ENCODE peak calls at places on chromosomes 11 and 22, in six cellular contexts. U is HepG2, I is K562, Z is HCT116, J is H1, S is GM12878. E is an unnamed sample.
A peak's percentile ranks its signal among the peaks of the same experiment; 100 is the strongest.

GRCh38 chr11:122505304-122506006 is 150.1 kb upstream of the UBASH3B start:
- DNase-seq in U (peak; percentile 42), I (peak; percentile 57), Z (peak; percentile 58), J (peak; percentile 63), S (peak; percentile 7), E (peak; percentile 70)

GRCh38 chr22:44917372-44918165 is 92.2 kb downstream of the PHF21B start:
- DNase-seq in U (no peak), I (no peak), Z (no peak), J (no peak), S (no peak), E (no peak)

GRCh38 chr11:73389902-73390301 is 13.7 kb downstream of the RELT start:
- DNase-seq in U (no peak), I (no peak), Z (no peak), J (no peak), S (no peak), E (no peak)

GRCh38 chr11:118980191-118980881 is 8.8 kb downstream of the FOXR1 start:
- DNase-seq in U (no peak), I (peak; percentile 85), Z (no peak), J (no peak), S (no peak), E (no peak)

GRCh38 chr11:86499723-86500129 is 125.0 kb downstream of the CCDC81 start:
- DNase-seq in U (peak; percentile 73), I (no peak), Z (no peak), J (no peak), S (no peak), E (no peak)

GRCh38 chr11:45209904-45210699 is 63.7 kb downstream of the PRDM11 start:
- DNase-seq in U (no peak), I (no peak), Z (no peak), J (no peak), S (no peak), E (peak; percentile 23)

GRCh38 chr11:21472256-21472655 is 720.6 kb upstream of the ANO5 start:
- DNase-seq in U (no peak), I (no peak), Z (no peak), J (no peak), S (no peak), E (no peak)

GRCh38 chr22:25452116-25452700 is 112.3 kb upstream of the GRK3 start:
- DNase-seq in U (no peak), I (no peak), Z (no peak), J (no peak), S (no peak), E (no peak)

GRCh38 chr11:73784080-73784634 is 3.5 kb upstream of the MRPL48 start:
- DNase-seq in U (peak; percentile 78), I (no peak), Z (peak; percentile 66), J (no peak), S (no peak), E (no peak)

GRCh38 chr11:104260456-104260855 is 96.5 kb upstream of the PDGFD start:
- DNase-seq in U (no peak), I (no peak), Z (no peak), J (no peak), S (no peak), E (no peak)

GRCh38 chr11:46658259-46658658 is 40.9 kb downstream of the ATG13 start:
- DNase-seq in U (no peak), I (no peak), Z (no peak), J (no peak), S (no peak), E (no peak)

GRCh38 chr11:32830413-32830738 is 649 bp downstream of the PRRG4 start:
- DNase-seq in U (peak; percentile 62), I (no peak), Z (no peak), J (no peak), S (no peak), E (no peak)

GRCh38 chr22:41555325-41555724 is 5.5 kb upstream of the CSDC2 start:
- DNase-seq in U (no peak), I (no peak), Z (no peak), J (no peak), S (no peak), E (no peak)

GRCh38 chr11:76609736-76610370 is 60.7 kb downstream of the LRRC32 start:
- DNase-seq in U (no peak), I (no peak), Z (no peak), J (no peak), S (no peak), E (peak; percentile 50)

GRCh38 chr11:34356918-34357645 is 728 bp downstream of the ABTB2 start:
- DNase-seq in U (no peak), I (peak; percentile 16), Z (no peak), J (no peak), S (no peak), E (no peak)

GRCh38 chr22:23533328-23533762 is 46.7 kb downstream of the IGLL1 start:
- DNase-seq in U (peak; percentile 59), I (peak; percentile 66), Z (no peak), J (peak; percentile 53), S (no peak), E (peak; percentile 68)
- TF ChIP-seq ZNF274 in U (no peak), I (no peak), Z (no peak), J (no peak), S (no peak), E (no peak)

DNA sequence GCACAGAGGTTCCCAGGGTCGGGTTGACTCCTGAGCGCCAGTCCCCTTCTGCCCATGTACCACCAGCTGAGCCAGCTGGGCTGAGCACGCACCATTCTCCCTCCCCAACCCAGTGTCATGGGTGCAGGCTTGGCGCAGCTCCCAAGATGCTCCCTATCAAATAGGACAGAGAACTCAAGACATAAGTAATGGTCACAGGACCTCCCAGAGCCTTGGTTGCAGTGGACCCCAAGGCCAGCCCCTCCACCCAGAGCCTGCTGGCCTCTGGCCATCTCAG is 1.8 kb downstream of the IL18BP start:
- DNase-seq in U (no peak), I (no peak), Z (no peak), J (no peak), S (no peak), E (no peak)
- TF ChIP-seq ZNF274 in U (no peak), I (no peak), Z (no peak), J (no peak), S (no peak), E (no peak)

GRCh38 chr11:11536650-11537049 is 85.2 kb downstream of the GALNT18 start:
- DNase-seq in U (no peak), I (no peak), Z (no peak), J (no peak), S (no peak), E (no peak)

GRCh38 chr11:11537372-11537771 is 84.4 kb downstream of the GALNT18 start:
- DNase-seq in U (no peak), I (no peak), Z (no peak), J (no peak), S (no peak), E (no peak)

GRCh38 chr11:11540157-11540556 is 81.6 kb downstream of the GALNT18 start:
- DNase-seq in U (no peak), I (no peak), Z (no peak), J (no peak), S (no peak), E (no peak)

GRCh38 chr11:11537871-11538270 is 83.9 kb downstream of the GALNT18 start:
- DNase-seq in U (no peak), I (no peak), Z (no peak), J (no peak), S (no peak), E (no peak)

DNA sequence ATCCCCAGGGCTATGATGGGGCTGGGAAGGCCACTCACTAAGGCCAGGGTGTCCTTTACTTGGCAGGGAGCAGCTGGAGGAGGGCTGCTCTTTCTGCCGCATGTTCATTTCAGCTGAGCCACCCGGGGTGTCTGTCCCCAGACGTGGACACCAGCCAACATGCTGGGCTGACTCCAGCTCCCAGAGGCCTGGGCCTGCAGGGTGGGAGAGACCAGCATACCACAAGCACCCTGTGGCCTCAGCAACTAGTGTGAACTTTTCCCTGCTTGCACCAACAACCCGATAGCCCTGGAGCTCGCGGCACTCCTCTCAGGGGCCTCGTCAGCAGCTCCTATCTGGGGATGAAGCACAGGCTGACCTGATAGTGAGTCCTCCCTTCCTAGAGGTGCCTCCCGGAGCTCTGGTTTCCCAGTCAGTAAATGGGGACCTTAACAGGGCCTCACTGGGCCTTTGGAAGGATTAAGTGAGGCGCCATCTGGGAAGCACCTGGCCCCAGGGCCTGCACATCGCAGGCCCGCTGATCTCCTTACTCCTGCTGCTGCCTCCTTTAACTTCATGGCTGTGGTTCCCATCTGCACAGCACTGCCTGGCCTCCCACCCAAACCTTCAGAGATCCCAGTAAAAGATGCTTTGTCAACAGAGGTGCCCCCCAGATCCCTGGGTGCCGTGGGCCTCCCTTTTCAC is 83.4 kb downstream of the GALNT18 start:
- DNase-seq in U (no peak), I (no peak), Z (no peak), J (no peak), S (no peak), E (no peak)
- TF ChIP-seq ZNF274 in U (no peak), I (no peak), Z (no peak), J (no peak), S (no peak), E (no peak)

DNA sequence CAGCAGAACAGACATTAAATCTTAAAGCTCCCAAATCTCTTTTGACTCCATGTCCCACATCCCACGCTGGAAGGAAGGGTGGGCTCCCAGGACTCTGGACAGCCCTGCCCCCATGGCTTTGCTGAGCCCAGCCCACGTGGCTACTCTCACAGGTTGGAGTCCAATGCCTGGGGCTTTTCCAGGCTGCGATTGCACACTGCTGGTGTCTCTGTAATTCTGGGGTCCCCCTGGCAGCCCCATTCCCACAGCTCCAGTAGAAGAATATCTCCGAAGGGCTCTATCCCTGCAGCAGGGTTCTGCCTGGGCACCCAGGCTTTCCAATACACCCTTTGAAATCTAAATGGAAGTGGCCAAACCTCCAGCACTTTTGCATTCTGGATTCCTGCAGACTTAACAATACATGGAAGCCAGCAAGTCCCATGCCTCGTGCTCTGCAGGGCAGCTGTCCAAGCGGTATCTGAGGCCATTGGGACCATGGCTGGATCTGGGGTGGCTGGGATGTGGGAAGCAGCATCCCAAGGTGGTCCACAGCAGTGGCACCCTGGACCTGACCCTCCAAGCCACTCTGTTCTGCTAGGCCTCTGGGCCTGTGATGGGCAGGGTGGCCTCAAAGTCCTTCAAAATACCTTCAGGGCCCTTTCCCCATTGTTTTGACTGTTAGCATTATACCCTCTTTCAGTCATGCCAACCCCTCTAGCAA is 47.9 kb upstream of the TH start:
- DNase-seq in U (no peak), I (no peak), Z (no peak), J (no peak), S (no peak), E (no peak)
- TF ChIP-seq ZNF274 in U (no peak), I (no peak), Z (no peak), J (no peak), S (no peak), E (no peak)

GRCh38 chr11:65386307-65387081 is at the start of gene FRMD8:
- DNase-seq in U (peak; percentile 60), I (peak; percentile 99), Z (peak; percentile 24), J (no peak), S (no peak), E (no peak)
- TF ChIP-seq ZNF274 in U (peak; percentile 12), I (no peak), Z (no peak), J (no peak), S (no peak), E (no peak)

DNA sequence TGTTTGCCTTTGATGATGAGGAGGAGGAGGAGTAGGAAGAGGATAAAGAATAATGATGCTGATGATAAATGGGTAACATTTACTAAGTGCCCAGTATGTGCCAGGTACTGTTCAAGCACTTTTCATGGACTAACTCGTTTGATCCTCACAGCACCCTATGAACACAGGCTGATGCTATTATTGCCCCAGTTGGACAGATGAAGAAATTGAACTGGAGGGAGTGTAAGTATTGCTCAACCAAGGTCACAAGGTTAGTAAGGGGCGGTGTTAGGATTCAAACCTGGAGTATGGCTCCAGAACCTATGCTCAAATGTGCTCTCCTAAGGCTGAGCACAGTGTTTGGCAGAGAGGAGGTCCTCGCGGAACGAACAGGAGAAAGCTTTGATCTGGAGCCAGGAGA is 78.6 kb downstream of the SYN3 start:
- DNase-seq in U (peak; percentile 57), I (no peak), Z (no peak), J (no peak), S (no peak), E (no peak)
- TF ChIP-seq ZNF274 in U (no peak), I (no peak), Z (no peak), J (no peak), S (no peak), E (no peak)

GRCh38 chr22:37229805-37230672 is 14.0 kb downstream of the RAC2 start:
- DNase-seq in U (no peak), I (peak; percentile 58), Z (peak; percentile 51), J (no peak), S (peak; percentile 60), E (no peak)
- TF ChIP-seq ZNF274 in U (no peak), I (no peak), Z (no peak), J (no peak), S (no peak), E (no peak)